ENCODE peak calls at places on chromosomes 1 and 21, in five cellular contexts. S is ovary, M is transverse colon, I is stomach, G is A549. Y is an unnamed sample.

GRCh38 chr1:203669739-203670138 is 43.1 kb downstream of the ATP2B4 start:
- DNase-seq in S (no peak), M (no peak), I (no peak), G (peak; percentile 45), Y (no peak)

GRCh38 chr21:36127250-36127904 is 7.5 kb upstream of the CBR3 start:
- DNase-seq in S (no peak), M (no peak), I (peak; percentile 19), G (no peak), Y (no peak)

GRCh38 chr1:156805766-156806511 is 10.7 kb downstream of the SH2D2A start:
- DNase-seq in S (peak; percentile 36), M (peak; percentile 31), I (no peak), G (no peak), Y (peak; percentile 76)

GRCh38 chr1:61253059-61253735 is 170.8 kb downstream of the NFIA start:
- DNase-seq in S (peak; percentile 73), M (peak; percentile 86), I (peak; percentile 76), G (peak; percentile 78), Y (peak; percentile 96)

GRCh38 chr21:18289876-18290275 is 45.2 kb downstream of the CHODL start:
- DNase-seq in S (no peak), M (no peak), I (no peak), G (no peak), Y (no peak)

GRCh38 chr1:66356605-66357004 is 177.3 kb upstream of the SGIP1 start:
- DNase-seq in S (no peak), M (no peak), I (no peak), G (no peak), Y (no peak)

GRCh38 chr1:202230061-202230938 is 36.7 kb downstream of the LGR6 start:
- DNase-seq in S (no peak), M (no peak), I (no peak), G (no peak), Y (no peak)

GRCh38 chr1:5367306-5367705 is 624.9 kb downstream of the NPHP4 start:
- DNase-seq in S (no peak), M (no peak), I (peak; percentile 9), G (no peak), Y (no peak)

GRCh38 chr1:21669287-21670058 is at the start of gene RAP1GAP:
- DNase-seq in S (no peak), M (peak; percentile 52), I (peak; percentile 58), G (no peak), Y (no peak)

GRCh38 chr1:26378088-26378878 is 5.7 kb upstream of the ZNF683 start:
- DNase-seq in S (no peak), M (peak; percentile 35), I (no peak), G (peak; percentile 74), Y (no peak)

GRCh38 chr1:58903450-58904298 is 119.8 kb upstream of the JUN start:
- DNase-seq in S (peak; percentile 92), M (peak; percentile 94), I (peak; percentile 95), G (peak; percentile 85), Y (peak; percentile 91)
- TF ChIP-seq POLR2A in S (peak; percentile 88), M (peak; percentile 96), I (peak; percentile 33), G (peak; percentile 80), Y (peak; percentile 93)

GRCh38 chr1:244920911-244921310 is 56.6 kb upstream of the HNRNPU start:
- DNase-seq in S (no peak), M (no peak), I (no peak), G (no peak), Y (peak; percentile 20)

GRCh38 chr1:244918422-244919319 is 54.3 kb upstream of the HNRNPU start:
- DNase-seq in S (peak; percentile 22), M (peak; percentile 44), I (peak; percentile 26), G (peak; percentile 40), Y (no peak)

GRCh38 chr1:244917271-244917670 is 52.9 kb upstream of the HNRNPU start:
- DNase-seq in S (no peak), M (no peak), I (no peak), G (no peak), Y (no peak)

GRCh38 chr1:244915736-244916135 is 51.4 kb upstream of the HNRNPU start:
- DNase-seq in S (no peak), M (no peak), I (no peak), G (no peak), Y (no peak)

GRCh38 chr1:244919320-244920282 is 55.3 kb upstream of the HNRNPU start:
- DNase-seq in S (no peak), M (no peak), I (no peak), G (no peak), Y (no peak)
- H3K4me3 ChIP-seq in S (peak overlapping the region; percentile 42), M (peak overlapping the region; percentile 62), I (peak overlapping the region; percentile 55), G (peak overlapping the region; percentile 43), Y (peak overlapping the region; percentile 63)

GRCh38 chr1:248838357-248839167 is 538 bp downstream of the ZNF672 start:
- DNase-seq in S (peak; percentile 84), M (peak; percentile 92), I (peak; percentile 94), G (peak; percentile 89), Y (peak; percentile 83)
- TF ChIP-seq EP300 in S (no peak), M (no peak), I (peak; percentile 7), G (no peak), Y (peak; percentile 96)

DNA sequence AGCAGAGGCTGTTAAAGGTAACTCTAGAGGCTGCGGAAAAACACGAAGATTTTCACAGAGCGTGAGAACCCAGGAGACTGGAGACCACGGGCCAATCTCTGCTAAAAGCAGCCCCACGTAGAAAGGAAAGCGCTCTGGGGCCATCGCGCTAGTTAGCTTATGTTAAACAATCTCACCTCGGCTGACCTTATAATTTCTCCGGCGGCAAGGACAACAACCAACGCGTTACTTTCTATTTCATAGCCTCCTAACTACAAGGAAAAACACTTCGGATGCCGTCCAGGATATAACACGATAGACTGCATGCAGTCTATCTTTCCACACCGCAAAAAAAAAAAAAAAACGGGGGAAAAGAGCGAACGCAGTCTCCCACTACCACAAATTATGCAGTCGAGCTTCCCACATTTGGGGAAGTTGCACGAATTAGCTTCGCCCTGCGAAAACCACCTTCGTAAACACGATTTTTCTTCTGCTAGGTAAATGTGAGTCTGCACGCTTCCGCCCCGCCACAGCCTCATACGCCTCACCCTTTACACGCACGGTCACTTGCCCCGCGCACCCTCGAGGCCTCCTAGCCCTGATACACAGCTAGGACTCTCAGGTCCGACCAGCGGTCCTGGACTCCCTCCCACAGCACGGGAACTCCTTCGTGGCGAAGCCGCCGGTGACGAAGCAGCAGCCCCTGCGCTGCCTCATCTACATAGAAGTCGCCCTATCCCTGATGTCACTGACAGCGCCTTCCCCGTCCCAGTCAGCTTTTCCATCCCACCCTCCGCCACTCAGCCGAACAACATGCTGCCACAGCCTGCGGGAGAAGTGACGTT is 87.8 kb downstream of the PRKAB2 start:
- DNase-seq in S (peak; percentile 17), M (peak; percentile 73), I (peak; percentile 63), G (peak; percentile 89), Y (peak; percentile 44)
- TF ChIP-seq POLR2A in S (no peak), M (peak; percentile 59), I (no peak), G (peak; percentile 98), Y (no peak)

GRCh38 chr1:69569281-69569970 is 1.7 kb downstream of the LRRC7 start:
- DNase-seq in S (no peak), M (no peak), I (no peak), G (no peak), Y (no peak)

GRCh38 chr1:69572921-69573320 is 5.2 kb downstream of the LRRC7 start:
- DNase-seq in S (no peak), M (no peak), I (no peak), G (no peak), Y (no peak)

GRCh38 chr1:69568435-69569280 is 936 bp downstream of the LRRC7 start:
- DNase-seq in S (no peak), M (no peak), I (no peak), G (no peak), Y (no peak)

GRCh38 chr1:69567847-69568434 is at the start of gene LRRC7:
- DNase-seq in S (no peak), M (no peak), I (no peak), G (no peak), Y (no peak)

GRCh38 chr1:69569983-69570755 is 2.4 kb downstream of the LRRC7 start:
- DNase-seq in S (no peak), M (no peak), I (no peak), G (no peak), Y (no peak)
- H3K4me3 ChIP-seq in S (no peak overlapping the region), M (peak overlapping the region; percentile 58), I (peak overlapping the region; percentile 54), G (no peak overlapping the region), Y (peak overlapping the region; percentile 64)

DNA sequence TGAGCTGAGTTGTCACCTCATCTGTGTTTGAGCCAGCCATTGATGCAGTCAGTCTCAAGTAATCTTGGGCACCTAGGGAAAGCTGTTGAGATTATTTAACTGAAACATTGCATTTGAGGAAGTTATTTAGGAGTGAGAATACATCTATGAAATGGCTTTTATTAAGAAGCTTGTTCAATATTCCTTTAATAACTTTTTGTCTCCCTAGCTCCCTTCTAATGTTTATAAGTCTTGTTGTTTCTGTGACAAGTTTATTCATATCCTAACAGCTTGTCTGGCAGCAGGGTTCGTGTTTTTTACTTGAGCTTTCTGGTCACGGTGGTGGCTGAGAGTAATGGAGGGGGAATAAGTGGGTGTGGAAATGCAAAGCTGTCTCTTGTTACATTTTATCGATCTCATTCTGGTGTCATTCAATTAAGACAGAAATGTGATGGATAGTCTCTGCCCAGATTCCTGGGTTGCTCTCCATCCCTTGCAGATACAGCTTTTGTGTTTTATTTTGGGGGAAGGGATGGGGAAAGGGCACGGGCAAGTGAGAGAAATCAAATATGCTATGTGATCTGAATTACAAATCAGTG is 556.0 kb downstream of the USP25 start:
- DNase-seq in S (no peak), M (no peak), I (no peak), G (no peak), Y (no peak)
- TF ChIP-seq EP300 in S (no peak), M (no peak), I (no peak), G (no peak), Y (no peak)

DNA sequence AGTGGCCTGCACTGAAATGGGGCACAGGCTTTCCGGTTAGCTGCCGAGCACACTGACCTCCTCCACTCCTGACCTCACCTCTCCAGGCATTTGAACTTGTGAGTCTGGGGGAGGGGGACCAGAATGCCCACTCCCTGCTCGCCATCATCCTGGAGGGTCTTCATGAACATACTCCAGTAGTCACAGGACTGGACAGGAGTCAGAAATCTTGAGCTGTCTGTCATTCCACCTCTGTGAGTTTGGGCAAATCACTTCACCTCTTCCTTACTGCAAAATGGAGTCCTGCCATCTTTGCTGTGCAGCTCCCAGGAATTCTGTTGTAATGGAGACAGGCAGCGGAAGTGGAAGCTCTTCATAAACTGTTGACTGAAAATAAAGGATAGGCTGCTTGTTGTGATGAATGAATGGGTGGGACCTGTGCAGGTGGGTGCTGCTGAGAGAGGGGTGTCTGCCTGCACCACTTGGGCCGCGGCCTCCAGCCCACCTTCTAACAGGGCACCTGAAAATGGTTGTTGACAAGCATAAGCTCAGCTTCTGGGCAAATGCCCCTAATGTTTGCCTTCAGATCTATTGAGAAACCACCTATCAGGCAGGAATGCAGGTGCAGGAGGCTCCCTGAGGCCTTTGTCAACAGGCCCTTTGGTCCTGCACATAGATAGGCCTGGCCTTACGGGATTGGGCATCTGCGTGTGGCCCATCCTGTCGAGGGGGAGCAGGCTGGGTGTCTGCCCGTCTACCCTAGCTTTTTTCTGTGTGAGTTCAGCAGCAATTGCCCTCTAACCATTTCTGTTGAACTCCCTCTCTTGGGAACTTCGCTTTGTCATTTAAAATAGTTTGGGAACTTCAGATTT is 321.0 kb downstream of the RPS6KC1 start:
- DNase-seq in S (no peak), M (no peak), I (no peak), G (no peak), Y (no peak)
- TF ChIP-seq POLR2A in S (no peak), M (no peak), I (no peak), G (no peak), Y (no peak)

GRCh38 chr1:234286206-234286605 is 87.0 kb upstream of the COA6 start:
- DNase-seq in S (no peak), M (no peak), I (no peak), G (no peak), Y (no peak)
- H3K4me3 ChIP-seq in S (no peak overlapping the region), M (no peak overlapping the region), I (no peak overlapping the region), G (no peak overlapping the region), Y (no peak overlapping the region)

Y was measured in tibial nerve.